ENCODE peak calls at places on chromosomes 7 and 10, in seven cellular contexts. D is activated CD8-positive, alpha-beta T cell treated with anti-CD3 and anti-CD28 coated beads, Interleukin-2, amount 10 ng/mL, durations not matched to agents 7 days and 5 days; F is activated CD4-positive, alpha-beta T cell treated with anti-CD3 and anti-CD28 coated beads, Interleukin-2, amount 10 ng/mL, durations not matched to agents 7 days and 5 days; T is BE2C; R is lung microvascular endothelial cell; X is hypothalamus; N is activated CD8-positive, alpha-beta memory T cell treated with anti-CD3 and anti-CD28 coated beads for 48 hours. U is an unnamed sample.

GRCh38 chr7:39741942-39742623 is 118.7 kb downstream of the RALA start:
- DNase-seq in D (peak), F (peak), T (peak), R (no peak), X (no peak), N (no peak), U (no peak)

GRCh38 chr10:99870051-99870730 is 87.8 kb downstream of the ABCC2 start:
- DNase-seq in D (peak), F (peak), T (no peak), R (no peak), X (no peak), N (no peak), U (no peak)

GRCh38 chr7:152435384-152436278 is at the start of gene KMT2C:
- DNase-seq in D (peak), F (peak), T (peak), R (peak), X (peak), N (peak), U (peak)

GRCh38 chr7:767580-767940 is 40.5 kb upstream of the PRKAR1B start:
- DNase-seq in D (no peak), F (no peak), T (peak), R (no peak), X (no peak), N (no peak), U (no peak)

GRCh38 chr10:131775444-131775832 is 125.4 kb upstream of the PPP2R2D start:
- DNase-seq in D (no peak), F (no peak), T (no peak), R (no peak), X (no peak), N (no peak), U (no peak)

GRCh38 chr10:102675887-102676616 is 31.8 kb downstream of the TRIM8 start:
- DNase-seq in D (no peak), F (no peak), T (no peak), R (no peak), X (no peak), N (no peak), U (peak)

GRCh38 chr10:17438583-17438982 is 15.8 kb downstream of the ST8SIA6 start:
- DNase-seq in D (no peak), F (no peak), T (no peak), R (no peak), X (no peak), N (no peak), U (no peak)

GRCh38 chr7:8157296-8157695 is 104.7 kb downstream of the ICA1 start:
- DNase-seq in D (no peak), F (no peak), T (no peak), R (no peak), X (no peak), N (no peak), U (no peak)

GRCh38 chr7:40843338-40844026 is 708.7 kb downstream of the SUGCT start:
- DNase-seq in D (no peak), F (no peak), T (no peak), R (no peak), X (no peak), N (no peak), U (no peak)

U was measured in heart left ventricle.